ENCODE peak calls at places on chromosomes 13 and 19, in seven cellular contexts. U is iris pigment epithelial cell; V is NCI-H1092; S is left colon; N is naive B cell; Y is stimulated activated CD4-positive, alpha-beta T cell treated with anti-CD3 and anti-CD28 coated beads, Interleukin-2, amount 100 ng/mL, for 48 hours; L is fibroblast of the conjunctiva. X is an unnamed sample.

GRCh38 chr19:13366529-13367143 is 139.6 kb downstream of the CACNA1A start:
- DNase-seq in V (no peak), L (peak), S (no peak), Y (no peak), N (no peak), U (peak), X (peak)

GRCh38 chr13:100815476-100816046 is 141.0 kb upstream of the TMTC4 start:
- DNase-seq in U (no peak), Y (no peak), L (no peak), N (no peak), V (no peak), S (no peak), X (no peak)

GRCh38 chr19:3224346-3225325 is at the start of gene CELF5:
- DNase-seq in Y (peak), V (peak), L (no peak), N (peak), U (no peak), S (no peak), X (no peak)

GRCh38 chr13:100561599-100562204 is 26.9 kb downstream of the GGACT start:
- DNase-seq in L (no peak), S (no peak), Y (no peak), N (no peak), U (no peak), V (no peak), X (no peak)

GRCh38 chr19:19120308-19121156 is 17.7 kb downstream of the TMEM161A start:
- DNase-seq in S (peak), V (no peak), N (no peak), L (peak), Y (no peak), U (peak), X (peak)

GRCh38 chr19:55581145-55581827 is 638 bp upstream of the ZNF579 start:
- DNase-seq in Y (no peak), S (no peak), V (no peak), N (no peak), L (no peak), U (no peak), X (no peak)

GRCh38 chr13:93709511-93710244 is 483.1 kb downstream of the GPC6 start:
- DNase-seq in V (no peak), N (no peak), U (no peak), S (no peak), L (no peak), Y (no peak), X (no peak)

GRCh38 chr19:17743874-17744273 is 7.4 kb upstream of the FCHO1 start:
- DNase-seq in Y (no peak), U (peak), V (no peak), N (no peak), S (no peak), L (no peak), X (no peak)

GRCh38 chr19:5562280-5562679 is 5.5 kb downstream of the TINCR start:
- DNase-seq in S (no peak), V (no peak), N (no peak), U (no peak), Y (no peak), L (no peak), X (no peak)

GRCh38 chr13:26015276-26015934 is 36.4 kb downstream of the SHISA2 start:
- DNase-seq in L (no peak), Y (no peak), U (no peak), V (no peak), N (no peak), S (no peak), X (no peak)

GRCh38 chr13:39783051-39783450 is 127.6 kb downstream of the COG6 start:
- DNase-seq in V (no peak), L (no peak), S (no peak), U (peak), N (no peak), Y (no peak), X (no peak)

GRCh38 chr19:2046046-2046907 is 4.8 kb downstream of the MKNK2 start:
- DNase-seq in S (no peak), Y (no peak), L (no peak), N (peak), U (no peak), V (no peak), X (no peak)

GRCh38 chr13:37492741-37493514 is 105.6 kb downstream of the POSTN start:
- DNase-seq in U (peak), Y (no peak), V (no peak), L (no peak), S (no peak), N (no peak), X (peak)

GRCh38 chr13:35789335-35790166 is 313.1 kb upstream of the MAB21L1 start:
- DNase-seq in N (no peak), V (no peak), U (peak), L (peak), S (no peak), Y (no peak), X (no peak)

GRCh38 chr19:49113762-49114629 is at the start of gene LIN7B:
- DNase-seq in N (peak), S (peak), L (no peak), Y (peak), U (peak), V (peak), X (no peak)

GRCh38 chr13:95239293-95239692 is 62.0 kb downstream of the ABCC4 start:
- DNase-seq in U (no peak), S (no peak), V (no peak), L (no peak), N (no peak), Y (no peak), X (no peak)

GRCh38 chr19:31071157-31071855 is 277.9 kb downstream of the TSHZ3 start:
- DNase-seq in S (peak), L (no peak), V (no peak), U (no peak), N (no peak), Y (no peak), X (peak)

GRCh38 chr19:51417107-51417806 is at the start of gene SIGLEC10:
- DNase-seq in N (peak), U (no peak), L (no peak), Y (peak), S (no peak), V (no peak), X (no peak)

GRCh38 chr19:18021121-18021755 is 13.3 kb downstream of the ARRDC2 start:
- DNase-seq in S (peak), Y (no peak), V (no peak), L (no peak), N (peak), U (peak), X (peak)

GRCh38 chr13:104984296-104984818 is 1551.1 kb downstream of the EFNB2 start:
- DNase-seq in U (peak), N (no peak), S (no peak), V (no peak), Y (peak), L (peak), X (peak)

GRCh38 chr13:24644051-24644450 is 36.2 kb upstream of the ATP12A start:
- DNase-seq in S (no peak), N (no peak), V (no peak), Y (no peak), L (peak), U (peak), X (peak)

GRCh38 chr19:406121-406711 is 2.7 kb downstream of the C2CD4C start:
- DNase-seq in N (no peak), Y (no peak), U (no peak), V (no peak), L (no peak), S (peak), X (no peak)

GRCh38 chr19:46218160-46218559 is 11.4 kb upstream of the IGFL1 start:
- DNase-seq in N (no peak), U (peak), Y (peak), V (no peak), S (no peak), L (no peak), X (no peak)

GRCh38 chr13:59458908-59459579 is 704.7 kb downstream of the DIAPH3 start:
- DNase-seq in V (no peak), U (peak), N (no peak), Y (no peak), S (no peak), L (peak), X (peak)

GRCh38 chr13:49374585-49375290 is 69.1 kb downstream of the CAB39L start:
- DNase-seq in U (peak), N (no peak), Y (no peak), V (no peak), L (no peak), S (no peak), X (peak)

GRCh38 chr13:32139251-32139650 is 107.7 kb downstream of the FRY start:
- DNase-seq in N (no peak), U (no peak), S (no peak), L (no peak), Y (no peak), V (no peak), X (no peak)

GRCh38 chr19:15296353-15296752 is 36.0 kb downstream of the BRD4 start:
- DNase-seq in L (no peak), U (no peak), V (no peak), N (no peak), Y (no peak), S (no peak), X (no peak)

GRCh38 chr19:12647490-12648071 is 19.0 kb downstream of the MAN2B1 start:
- DNase-seq in N (peak), V (peak), L (no peak), U (peak), Y (no peak), S (peak), X (no peak)

GRCh38 chr13:112931028-112931934 is 37.7 kb upstream of the MCF2L start:
- DNase-seq in V (peak), S (peak), Y (no peak), L (peak), N (no peak), U (peak), X (peak)